ENCODE peak calls at places on chromosome 2, in six cellular contexts. One of them, this sample, is unnamed.

GRCh38 chr2:80302465-80303005 is 2.0 kb downstream of the LRRTM1 start:
- DNase-seq in spleen: peak; percentile 65
- DNase-seq in right lobe of liver: no peak
- DNase-seq in upper lobe of left lung: peak; percentile 68
- DNase-seq in IMR-90: no peak
- DNase-seq in esophagus muscularis mucosa: no peak
- DNase-seq in this sample: no peak

GRCh38 chr2:240463866-240464481 is 28.5 kb downstream of the GPC1 start:
- DNase-seq in esophagus muscularis mucosa: no peak
- DNase-seq in right lobe of liver: no peak
- DNase-seq in IMR-90: no peak
- DNase-seq in upper lobe of left lung: no peak
- DNase-seq in spleen: peak; percentile 69
- DNase-seq in this sample: peak; percentile 6

GRCh38 chr2:180716186-180717180 is 263.9 kb upstream of the UBE2E3 start:
- DNase-seq in right lobe of liver: no peak
- DNase-seq in IMR-90: no peak
- DNase-seq in esophagus muscularis mucosa: no peak
- DNase-seq in spleen: no peak
- DNase-seq in upper lobe of left lung: no peak
- DNase-seq in this sample: no peak

GRCh38 chr2:119512946-119513345 is 11.3 kb downstream of the SCTR start:
- DNase-seq in IMR-90: no peak
- DNase-seq in spleen: no peak
- DNase-seq in upper lobe of left lung: no peak
- DNase-seq in right lobe of liver: no peak
- DNase-seq in esophagus muscularis mucosa: no peak
- DNase-seq in this sample: no peak

GRCh38 chr2:120825370-120826259 is 89.9 kb downstream of the GLI2 start:
- DNase-seq in esophagus muscularis mucosa: no peak
- DNase-seq in upper lobe of left lung: peak; percentile 87
- DNase-seq in IMR-90: peak; percentile 90
- DNase-seq in right lobe of liver: no peak
- DNase-seq in spleen: peak; percentile 57
- DNase-seq in this sample: no peak

GRCh38 chr2:233817305-233817980 is 36.9 kb downstream of the HJURP start:
- DNase-seq in IMR-90: peak; percentile 20
- DNase-seq in upper lobe of left lung: no peak
- DNase-seq in spleen: peak; percentile 49
- DNase-seq in right lobe of liver: no peak
- DNase-seq in esophagus muscularis mucosa: no peak
- DNase-seq in this sample: peak; percentile 3

GRCh38 chr2:122875091-122875651 is 1119.7 kb downstream of the TSN start:
- DNase-seq in right lobe of liver: no peak
- DNase-seq in IMR-90: no peak
- DNase-seq in esophagus muscularis mucosa: no peak
- DNase-seq in upper lobe of left lung: no peak
- DNase-seq in spleen: no peak
- DNase-seq in this sample: no peak

GRCh38 chr2:151339168-151339567 is 18.2 kb upstream of the TNFAIP6 start:
- DNase-seq in spleen: no peak
- DNase-seq in right lobe of liver: no peak
- DNase-seq in esophagus muscularis mucosa: peak; percentile 34
- DNase-seq in IMR-90: no peak
- DNase-seq in upper lobe of left lung: no peak
- DNase-seq in this sample: no peak

GRCh38 chr2:207812858-207813175 is 43.1 kb upstream of the FZD5 start:
- DNase-seq in right lobe of liver: no peak
- DNase-seq in IMR-90: no peak
- DNase-seq in upper lobe of left lung: no peak
- DNase-seq in spleen: no peak
- DNase-seq in esophagus muscularis mucosa: no peak
- DNase-seq in this sample: no peak

GRCh38 chr2:207090389-207090788 is 75.4 kb downstream of the KLF7 start:
- DNase-seq in spleen: no peak
- DNase-seq in IMR-90: no peak
- DNase-seq in esophagus muscularis mucosa: no peak
- DNase-seq in upper lobe of left lung: no peak
- DNase-seq in right lobe of liver: no peak
- DNase-seq in this sample: no peak

GRCh38 chr2:217853301-217853881 is 149.4 kb downstream of the TNS1 start:
- DNase-seq in spleen: peak; percentile 62
- DNase-seq in right lobe of liver: no peak
- DNase-seq in upper lobe of left lung: no peak
- DNase-seq in esophagus muscularis mucosa: no peak
- DNase-seq in IMR-90: peak; percentile 69
- DNase-seq in this sample: no peak

GRCh38 chr2:192044496-192044895 is 150.2 kb downstream of the TMEFF2 start:
- DNase-seq in right lobe of liver: no peak
- DNase-seq in esophagus muscularis mucosa: no peak
- DNase-seq in upper lobe of left lung: no peak
- DNase-seq in IMR-90: no peak
- DNase-seq in spleen: no peak
- DNase-seq in this sample: no peak

GRCh38 chr2:8803658-8804379 is 33.6 kb downstream of the KIDINS220 start:
- DNase-seq in upper lobe of left lung: no peak
- DNase-seq in IMR-90: peak; percentile 97
- DNase-seq in right lobe of liver: peak; percentile 34
- DNase-seq in esophagus muscularis mucosa: no peak
- DNase-seq in spleen: no peak
- DNase-seq in this sample: peak; percentile 82

GRCh38 chr2:217671871-217672270 is 330.9 kb downstream of the TNS1 start:
- DNase-seq in upper lobe of left lung: no peak
- DNase-seq in right lobe of liver: no peak
- DNase-seq in esophagus muscularis mucosa: no peak
- DNase-seq in IMR-90: no peak
- DNase-seq in spleen: no peak
- DNase-seq in this sample: no peak

GRCh38 chr2:177394622-177395021 is 2.0 kb downstream of the AGPS start:
- DNase-seq in esophagus muscularis mucosa: no peak
- DNase-seq in upper lobe of left lung: no peak
- DNase-seq in right lobe of liver: no peak
- DNase-seq in spleen: no peak
- DNase-seq in IMR-90: no peak
- DNase-seq in this sample: no peak

GRCh38 chr2:112516801-112517200 is 25.5 kb upstream of the POLR1B start:
- DNase-seq in right lobe of liver: no peak
- DNase-seq in esophagus muscularis mucosa: no peak
- DNase-seq in IMR-90: no peak
- DNase-seq in spleen: no peak
- DNase-seq in upper lobe of left lung: no peak
- DNase-seq in this sample: no peak

GRCh38 chr2:112519506-112519905 is 22.8 kb upstream of the POLR1B start:
- DNase-seq in right lobe of liver: no peak
- DNase-seq in spleen: no peak
- DNase-seq in upper lobe of left lung: no peak
- DNase-seq in esophagus muscularis mucosa: no peak
- DNase-seq in IMR-90: no peak
- DNase-seq in this sample: no peak

GRCh38 chr2:112523291-112523777 is 18.9 kb upstream of the POLR1B start:
- DNase-seq in IMR-90: no peak
- DNase-seq in right lobe of liver: no peak
- DNase-seq in upper lobe of left lung: no peak
- DNase-seq in spleen: no peak
- DNase-seq in esophagus muscularis mucosa: no peak
- DNase-seq in this sample: no peak

DNA sequence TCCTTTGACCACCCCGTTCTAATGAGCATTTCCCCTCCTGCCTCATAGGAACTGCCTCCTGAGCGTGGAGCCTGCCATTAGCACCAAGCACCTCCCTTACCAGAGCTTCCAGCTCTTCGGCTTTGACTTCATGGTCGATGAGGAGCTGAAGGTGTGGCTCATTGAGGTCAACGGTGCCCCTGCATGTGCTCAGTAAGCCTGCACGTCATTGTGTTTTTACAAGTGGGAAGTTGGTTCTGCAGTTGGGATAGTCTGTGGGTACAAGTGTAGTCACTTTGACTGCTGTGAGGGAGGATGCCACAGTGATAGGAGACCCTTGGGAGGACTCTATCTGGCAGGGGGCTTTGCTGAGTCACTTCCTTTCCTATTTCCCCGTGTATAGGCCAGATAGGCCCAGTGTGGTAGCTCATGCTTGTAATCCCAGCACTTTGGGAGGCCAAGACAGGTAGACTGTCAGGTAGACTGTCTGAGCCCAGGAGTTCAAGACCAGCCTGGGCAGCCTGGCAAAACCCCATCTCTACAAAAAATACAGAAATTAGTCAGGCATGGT is 22.0 kb upstream of the POLR1B start:
- DNase-seq in esophagus muscularis mucosa: no peak
- DNase-seq in right lobe of liver: no peak
- DNase-seq in IMR-90: no peak
- DNase-seq in spleen: no peak
- DNase-seq in upper lobe of left lung: no peak
- DNase-seq in this sample: no peak
- H3K36me3 ChIP-seq in esophagus muscularis mucosa: peaks cover 49% of the 10 kb centered on the region
- H3K36me3 ChIP-seq in right lobe of liver: no peaks in the 10 kb centered on the region
- H3K36me3 ChIP-seq in IMR-90: peaks cover 35% of the 10 kb centered on the region
- H3K36me3 ChIP-seq in spleen: peaks cover 28% of the 10 kb centered on the region
- H3K36me3 ChIP-seq in upper lobe of left lung: peaks cover 29% of the 10 kb centered on the region
- H3K36me3 ChIP-seq in this sample: peaks cover 5% of the 10 kb centered on the region

GRCh38 chr2:117644403-117644802 is 170.1 kb upstream of the DDX18 start:
- DNase-seq in esophagus muscularis mucosa: no peak
- DNase-seq in spleen: no peak
- DNase-seq in upper lobe of left lung: no peak
- DNase-seq in IMR-90: no peak
- DNase-seq in right lobe of liver: no peak
- DNase-seq in this sample: no peak

GRCh38 chr2:117646872-117647271 is 167.6 kb upstream of the DDX18 start:
- DNase-seq in IMR-90: no peak
- DNase-seq in spleen: no peak
- DNase-seq in right lobe of liver: no peak
- DNase-seq in upper lobe of left lung: no peak
- DNase-seq in esophagus muscularis mucosa: no peak
- DNase-seq in this sample: no peak
- H3K27ac ChIP-seq in IMR-90: no peak overlapping the region
- H3K27ac ChIP-seq in spleen: no peak overlapping the region
- H3K27ac ChIP-seq in right lobe of liver: no peak overlapping the region
- H3K27ac ChIP-seq in upper lobe of left lung: no peak overlapping the region
- H3K27ac ChIP-seq in esophagus muscularis mucosa: no peak overlapping the region
- H3K27ac ChIP-seq in this sample: no peak overlapping the region

GRCh38 chr2:129720360-129720759 is 259.1 kb upstream of the RAB6C start:
- DNase-seq in right lobe of liver: no peak
- DNase-seq in upper lobe of left lung: no peak
- DNase-seq in spleen: no peak
- DNase-seq in IMR-90: no peak
- DNase-seq in esophagus muscularis mucosa: no peak
- DNase-seq in this sample: no peak
- TF ChIP-seq POLR2A in right lobe of liver: no peak
- TF ChIP-seq POLR2A in upper lobe of left lung: no peak
- TF ChIP-seq POLR2A in spleen: no peak
- TF ChIP-seq POLR2A in IMR-90: no peak
- TF ChIP-seq POLR2A in esophagus muscularis mucosa: no peak
- TF ChIP-seq POLR2A in this sample: no peak

GRCh38 chr2:15166878-15167277 is 394.3 kb downstream of the NBAS start:
- DNase-seq in spleen: no peak
- DNase-seq in IMR-90: no peak
- DNase-seq in esophagus muscularis mucosa: no peak
- DNase-seq in right lobe of liver: no peak
- DNase-seq in upper lobe of left lung: peak; percentile 36
- DNase-seq in this sample: no peak

GRCh38 chr2:15172825-15173224 is 388.3 kb downstream of the NBAS start:
- DNase-seq in upper lobe of left lung: no peak
- DNase-seq in spleen: no peak
- DNase-seq in IMR-90: no peak
- DNase-seq in right lobe of liver: no peak
- DNase-seq in esophagus muscularis mucosa: no peak
- DNase-seq in this sample: no peak

GRCh38 chr2:15170068-15170775 is 390.9 kb downstream of the NBAS start:
- DNase-seq in upper lobe of left lung: no peak
- DNase-seq in right lobe of liver: no peak
- DNase-seq in IMR-90: no peak
- DNase-seq in esophagus muscularis mucosa: no peak
- DNase-seq in spleen: no peak
- DNase-seq in this sample: no peak

GRCh38 chr2:15168116-15168515 is 393.0 kb downstream of the NBAS start:
- DNase-seq in spleen: no peak
- DNase-seq in esophagus muscularis mucosa: no peak
- DNase-seq in upper lobe of left lung: no peak
- DNase-seq in right lobe of liver: no peak
- DNase-seq in IMR-90: no peak
- DNase-seq in this sample: no peak

DNA sequence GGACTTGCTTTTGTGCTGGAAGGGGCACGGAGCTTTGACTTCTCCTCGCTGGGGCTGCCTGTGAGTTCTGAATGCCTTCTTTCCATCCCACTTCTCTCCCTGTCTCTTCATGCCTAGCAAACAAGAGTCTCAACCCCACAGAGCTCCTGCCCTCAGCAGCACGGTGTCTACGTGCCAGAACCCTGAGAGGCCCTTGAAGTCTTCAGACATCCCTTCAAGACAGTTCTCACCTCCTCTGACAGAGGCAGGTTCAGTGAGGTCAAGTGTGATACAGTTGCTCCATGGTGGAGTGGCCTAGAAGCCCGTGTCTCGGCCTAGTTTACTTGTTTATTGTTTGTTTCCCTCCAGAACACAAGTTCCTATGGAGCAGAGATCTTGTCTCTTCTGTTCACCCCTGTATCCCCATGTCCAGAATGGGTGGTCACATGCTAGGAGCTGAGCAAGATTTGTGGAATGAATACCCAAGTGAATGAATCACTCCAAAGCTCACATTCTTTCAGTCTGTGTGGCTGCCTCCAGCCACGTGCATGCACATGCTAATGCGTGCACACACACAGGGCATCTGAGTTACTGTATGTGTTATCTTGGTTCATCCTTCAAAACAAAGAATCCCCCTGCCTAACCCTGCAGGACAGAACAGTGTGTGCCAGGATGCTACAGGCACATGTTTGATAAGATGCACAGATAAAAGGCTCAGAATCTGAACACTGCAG is 391.7 kb downstream of the NBAS start:
- DNase-seq in IMR-90: peak; percentile 98
- DNase-seq in upper lobe of left lung: no peak
- DNase-seq in right lobe of liver: no peak
- DNase-seq in esophagus muscularis mucosa: no peak
- DNase-seq in spleen: no peak
- DNase-seq in this sample: no peak
- H3K36me3 ChIP-seq in IMR-90: no peaks in the 10 kb centered on the region
- H3K36me3 ChIP-seq in upper lobe of left lung: no peaks in the 10 kb centered on the region
- H3K36me3 ChIP-seq in right lobe of liver: no peaks in the 10 kb centered on the region
- H3K36me3 ChIP-seq in esophagus muscularis mucosa: peaks cover 13% of the 10 kb centered on the region
- H3K36me3 ChIP-seq in spleen: peaks cover 9% of the 10 kb centered on the region
- H3K36me3 ChIP-seq in this sample: peaks cover 1% of the 10 kb centered on the region

This sample was measured in body of pancreas.